ENCODE peak calls at places on chromosomes 7 and 10, in five cellular contexts. D is caudate nucleus, W is aorta, H is GM18507, V is GM12891. Q is an unnamed sample.
A peak's percentile ranks its signal among the peaks of the same experiment; 100 is the strongest.

GRCh38 chr10:31359979-31360378 is 41.0 kb downstream of the ZEB1 start:
- DNase-seq in D (no peak), H (no peak), V (no peak), W (no peak), Q (no peak)

GRCh38 chr7:34869016-34869415 is 168.3 kb downstream of the DPY19L1 start:
- DNase-seq in V (no peak), H (no peak), W (no peak), D (peak; percentile 57), Q (no peak)

GRCh38 chr10:78688945-78689935 is 379.5 kb upstream of the ZMIZ1 start:
- DNase-seq in V (no peak), D (peak; percentile 80), H (no peak), W (peak; percentile 86), Q (peak; percentile 6)

GRCh38 chr7:116671681-116672595 is at the start of gene MET:
- DNase-seq in H (peak; percentile 26), D (peak; percentile 60), V (peak; percentile 53), W (peak; percentile 90), Q (peak; percentile 82)

GRCh38 chr7:116417593-116418345 is 81.8 kb upstream of the CAV2 start:
- DNase-seq in H (no peak), D (peak; percentile 7), V (no peak), W (no peak), Q (no peak)

GRCh38 chr10:46094931-46095755 is 49.1 kb upstream of the MSMB start:
- DNase-seq in W (no peak), V (no peak), H (no peak), D (no peak), Q (no peak)

GRCh38 chr7:131294553-131294952 is 33.1 kb upstream of the MKLN1 start:
- DNase-seq in W (no peak), D (no peak), H (no peak), V (no peak), Q (no peak)

GRCh38 chr7:105228555-105228954 is 160.2 kb downstream of the SRPK2 start:
- DNase-seq in H (no peak), W (no peak), V (no peak), D (no peak), Q (peak; percentile 81)

GRCh38 chr10:60732240-60733188 is 45.8 kb upstream of the CDK1 start:
- DNase-seq in D (no peak), V (no peak), W (peak; percentile 73), H (no peak), Q (peak; percentile 69)

GRCh38 chr10:130554701-130555410 is 418.7 kb downstream of the GLRX3 start:
- DNase-seq in H (no peak), V (no peak), W (no peak), D (no peak), Q (no peak)

GRCh38 chr7:369476-369980 is 79.6 kb downstream of the FOXL3 start:
- DNase-seq in W (peak; percentile 63), V (no peak), H (no peak), D (no peak), Q (no peak)

Q was measured in GM23338.